ENCODE peak calls at places on chromosomes 7 and 10, in six cellular contexts. D is activated CD4-positive, alpha-beta T cell treated with anti-CD3 and anti-CD28 coated beads, Interleukin-2, amount 50 U/mL, for 1 hour; K is stimulated activated CD8-positive, alpha-beta memory T cell treated with anti-CD3 and anti-CD28 coated beads, Interleukin-12 subunit alpha, Interleukin-12 subunit beta, amount 100 ng/mL, for 4 hours; T is substantia nigra; N is left ventricle myocardium superior; H is CD4-positive, alpha-beta memory T cell. U is an unnamed sample.

GRCh38 chr7:41817386-41817785 is 114.5 kb upstream of the INHBA start:
- DNase-seq in D (no peak), K (no peak), T (no peak), N (no peak), H (no peak), U (no peak)

GRCh38 chr10:58791137-58791536 is 278.5 kb downstream of the BICC1 start:
- DNase-seq in D (no peak), K (no peak), T (no peak), N (no peak), H (no peak), U (no peak)

GRCh38 chr7:13911920-13912319 is 77.5 kb downstream of the ETV1 start:
- DNase-seq in D (no peak), K (no peak), T (no peak), N (no peak), H (no peak), U (no peak)

GRCh38 chr10:45580371-45580770 is 92.2 kb downstream of the ZFAND4 start:
- DNase-seq in D (no peak), K (no peak), T (no peak), N (no peak), H (peak; percentile 28), U (no peak)

GRCh38 chr7:44051611-44052220 is 7.2 kb downstream of the DBNL start:
- DNase-seq in D (no peak), K (no peak), T (no peak), N (no peak), H (no peak), U (no peak)

GRCh38 chr7:74355091-74355490 is 65.9 kb downstream of the CLIP2 start:
- DNase-seq in D (no peak), K (no peak), T (no peak), N (peak; percentile 43), H (no peak), U (no peak)

GRCh38 chr7:4479367-4480039 is 202.6 kb upstream of the FOXK1 start:
- DNase-seq in D (no peak), K (no peak), T (no peak), N (no peak), H (no peak), U (peak; percentile 65)

GRCh38 chr10:132418520-132419416 is 21.8 kb downstream of the PWWP2B start:
- DNase-seq in D (no peak), K (no peak), T (no peak), N (peak; percentile 66), H (no peak), U (peak; percentile 61)

GRCh38 chr7:23334482-23335056 is 35.4 kb downstream of the MALSU1 start:
- DNase-seq in D (no peak), K (no peak), T (no peak), N (no peak), H (no peak), U (no peak)

GRCh38 chr10:28937959-28938358 is 260.6 kb downstream of the BAMBI start:
- DNase-seq in D (no peak), K (no peak), T (no peak), N (no peak), H (no peak), U (no peak)

GRCh38 chr7:148050492-148051158 is 539.9 kb upstream of the C7orf33 start:
- DNase-seq in D (no peak), K (no peak), T (no peak), N (no peak), H (no peak), U (peak; percentile 45)

GRCh38 chr7:74138945-74139843 is 35.0 kb upstream of the EIF4H start:
- DNase-seq in D (no peak), K (no peak), T (no peak), N (peak; percentile 47), H (no peak), U (no peak)

GRCh38 chr7:54932818-54933543 is 85.8 kb upstream of the EGFR start:
- DNase-seq in D (no peak), K (no peak), T (peak; percentile 45), N (peak; percentile 77), H (no peak), U (peak; percentile 64)

GRCh38 chr10:5656737-5657579 is 9.4 kb downstream of the ASB13 start:
- DNase-seq in D (no peak), K (no peak), T (no peak), N (no peak), H (no peak), U (no peak)

GRCh38 chr10:125057158-125058001 is 103.0 kb downstream of the CTBP2 start:
- DNase-seq in D (no peak), K (no peak), T (peak; percentile 60), N (peak; percentile 70), H (no peak), U (no peak)

GRCh38 chr7:51198654-51199053 is 118.0 kb downstream of the COBL start:
- DNase-seq in D (no peak), K (no peak), T (no peak), N (no peak), H (no peak), U (no peak)

GRCh38 chr7:107387077-107387476 is 82.8 kb upstream of the GPR22 start:
- DNase-seq in D (no peak), K (no peak), T (no peak), N (peak; percentile 73), H (no peak), U (no peak)

GRCh38 chr7:111312966-111313365 is 222.0 kb downstream of the LRRN3 start:
- DNase-seq in D (no peak), K (no peak), T (no peak), N (no peak), H (no peak), U (no peak)

GRCh38 chr10:124535731-124536495 is 74.3 kb downstream of the LHPP start:
- DNase-seq in D (no peak), K (no peak), T (no peak), N (no peak), H (no peak), U (no peak)

GRCh38 chr7:131424219-131424822 is 96.6 kb downstream of the MKLN1 start:
- DNase-seq in D (no peak), K (no peak), T (no peak), N (no peak), H (peak; percentile 45), U (peak; percentile 18)

GRCh38 chr7:76358478-76359110 is at the start of gene YWHAG:
- DNase-seq in D (peak; percentile 85), K (peak; percentile 82), T (peak; percentile 96), N (peak; percentile 95), H (peak; percentile 91), U (peak; percentile 98)

GRCh38 chr10:23051278-23051677 is 44.1 kb upstream of the MSRB2 start:
- DNase-seq in D (no peak), K (no peak), T (no peak), N (no peak), H (no peak), U (no peak)

GRCh38 chr7:2635810-2636701 is 4.3 kb downstream of the TTYH3 start:
- DNase-seq in D (no peak), K (no peak), T (no peak), N (peak; percentile 84), H (no peak), U (no peak)

GRCh38 chr7:105480931-105481330 is 41.1 kb downstream of the PUS7 start:
- DNase-seq in D (no peak), K (no peak), T (no peak), N (no peak), H (no peak), U (no peak)

GRCh38 chr10:95820363-95820762 is 64.4 kb downstream of the ENTPD1 start:
- DNase-seq in D (no peak), K (no peak), T (no peak), N (no peak), H (no peak), U (no peak)

GRCh38 chr10:126969310-126969709 is 64.1 kb downstream of the DOCK1 start:
- DNase-seq in D (no peak), K (no peak), T (no peak), N (no peak), H (no peak), U (no peak)

GRCh38 chr7:89332026-89332425 is 536.5 kb upstream of the TEX47 start:
- DNase-seq in D (no peak), K (no peak), T (no peak), N (no peak), H (no peak), U (no peak)

GRCh38 chr7:100682991-100683658 is 9.6 kb downstream of the GNB2 start:
- DNase-seq in D (no peak), K (no peak), T (no peak), N (no peak), H (no peak), U (no peak)

GRCh38 chr7:2099036-2099957 is 133.4 kb downstream of the MAD1L1 start:
- DNase-seq in D (peak; percentile 10), K (no peak), T (no peak), N (no peak), H (peak; percentile 16), U (no peak)

GRCh38 chr7:133887459-133887858 is 239.7 kb upstream of the LRGUK start:
- DNase-seq in D (no peak), K (no peak), T (no peak), N (no peak), H (no peak), U (no peak)

GRCh38 chr7:102404005-102404861 is 8.1 kb downstream of the PRKRIP1 start:
- DNase-seq in D (peak; percentile 31), K (no peak), T (no peak), N (no peak), H (peak; percentile 65), U (peak; percentile 23)

GRCh38 chr10:129774082-129774735 is 189.9 kb downstream of the EBF3 start:
- DNase-seq in D (no peak), K (no peak), T (no peak), N (no peak), H (no peak), U (no peak)

GRCh38 chr7:22419488-22419887 is 62.5 kb upstream of the RAPGEF5 start:
- DNase-seq in D (no peak), K (no peak), T (no peak), N (no peak), H (no peak), U (no peak)

GRCh38 chr10:133162910-133163856 is 3.2 kb downstream of the KNDC1 start:
- DNase-seq in D (no peak), K (no peak), T (no peak), N (no peak), H (no peak), U (no peak)

GRCh38 chr7:57308631-57309408 is 141.2 kb upstream of the ZNF716 start:
- DNase-seq in D (no peak), K (no peak), T (peak; percentile 3), N (peak; percentile 49), H (no peak), U (peak; percentile 5)

GRCh38 chr10:22314852-22315251 is 1.3 kb upstream of the COMMD3 start:
- DNase-seq in D (no peak), K (no peak), T (no peak), N (no peak), H (no peak), U (peak; percentile 0)

GRCh38 chr10:55550241-55550640 is 749.2 kb upstream of the PCDH15 start:
- DNase-seq in D (no peak), K (no peak), T (no peak), N (no peak), H (no peak), U (no peak)

U was measured in NCI-H1417.